ENCODE peak calls at places on chromosomes 4 and X, in five cellular contexts. Z is AG09309, U is fibroblast of lung, N is fibroblast of the aortic adventitia, V is WTC11. M is an unnamed sample.

GRCh38 chr4:47926667-47927258 is 12.4 kb upstream of the NFXL1 start:
- DNase-seq in Z (peak), U (peak), N (peak), V (peak), M (no peak)

GRCh38 chr4:17763931-17764330 is 17.5 kb downstream of the FAM184B start:
- DNase-seq in Z (no peak), U (no peak), N (no peak), V (no peak), M (no peak)

GRCh38 chrX:22164770-22165388 is 107.8 kb upstream of the CBLL2 start:
- DNase-seq in Z (no peak), U (peak), N (peak), V (no peak), M (no peak)

GRCh38 chr4:186857793-186858192 is 134.1 kb upstream of the FAT1 start:
- DNase-seq in Z (no peak), U (no peak), N (no peak), V (no peak), M (no peak)

GRCh38 chr4:94534401-94535312 is 82.9 kb downstream of the PDLIM5 start:
- DNase-seq in Z (no peak), U (no peak), N (no peak), V (no peak), M (no peak)

GRCh38 chr4:123653211-123653610 is 256.6 kb downstream of the SPRY1 start:
- DNase-seq in Z (no peak), U (no peak), N (peak), V (no peak), M (no peak)

GRCh38 chr4:118703118-118703517 is 17.9 kb downstream of the METTL14 start:
- DNase-seq in Z (no peak), U (no peak), N (no peak), V (no peak), M (no peak)

GRCh38 chrX:29940750-29941149 is 274.6 kb upstream of the MAGEB2 start:
- DNase-seq in Z (no peak), U (no peak), N (no peak), V (no peak), M (no peak)

GRCh38 chrX:127305013-127305412 is 485.5 kb downstream of the PRR32 start:
- DNase-seq in Z (no peak), U (no peak), N (no peak), V (no peak), M (no peak)

GRCh38 chrX:115410731-115411435 is 121.4 kb downstream of the LUZP4 start:
- DNase-seq in Z (no peak), U (no peak), N (no peak), V (no peak), M (no peak)

GRCh38 chr4:94516999-94517398 is 65.3 kb downstream of the PDLIM5 start:
- DNase-seq in Z (no peak), U (no peak), N (no peak), V (no peak), M (no peak)

GRCh38 chr4:19831644-19832285 is 419.9 kb upstream of the SLIT2 start:
- DNase-seq in Z (no peak), U (peak), N (peak), V (no peak), M (no peak)

GRCh38 chrX:155148724-155149537 is 67.3 kb upstream of the VBP1 start:
- DNase-seq in Z (no peak), U (peak), N (peak), V (peak), M (no peak)

GRCh38 chr4:54683616-54684346 is 26.0 kb downstream of the KIT start:
- DNase-seq in Z (no peak), U (peak), N (peak), V (peak), M (no peak)

GRCh38 chr4:172177382-172177781 is 364.2 kb downstream of the GALNTL6 start:
- DNase-seq in Z (no peak), U (no peak), N (no peak), V (no peak), M (no peak)

GRCh38 chrX:117835034-117835433 is 281.6 kb downstream of the KLHL13 start:
- DNase-seq in Z (no peak), U (no peak), N (no peak), V (no peak), M (no peak)

GRCh38 chrX:55480390-55481062 is 9.1 kb downstream of the USP51 start:
- DNase-seq in Z (no peak), U (no peak), N (no peak), V (no peak), M (no peak)

GRCh38 chr4:48331577-48332340 is 9.6 kb upstream of the SLAIN2 start:
- DNase-seq in Z (no peak), U (peak), N (peak), V (no peak), M (no peak)

GRCh38 chr4:46656071-46656470 is 253.0 kb downstream of the COX7B2 start:
- DNase-seq in Z (no peak), U (no peak), N (no peak), V (no peak), M (no peak)

GRCh38 chr4:120400441-120400840 is 333.8 kb upstream of the MAD2L1 start:
- DNase-seq in Z (no peak), U (no peak), N (no peak), V (no peak), M (no peak)

DNA sequence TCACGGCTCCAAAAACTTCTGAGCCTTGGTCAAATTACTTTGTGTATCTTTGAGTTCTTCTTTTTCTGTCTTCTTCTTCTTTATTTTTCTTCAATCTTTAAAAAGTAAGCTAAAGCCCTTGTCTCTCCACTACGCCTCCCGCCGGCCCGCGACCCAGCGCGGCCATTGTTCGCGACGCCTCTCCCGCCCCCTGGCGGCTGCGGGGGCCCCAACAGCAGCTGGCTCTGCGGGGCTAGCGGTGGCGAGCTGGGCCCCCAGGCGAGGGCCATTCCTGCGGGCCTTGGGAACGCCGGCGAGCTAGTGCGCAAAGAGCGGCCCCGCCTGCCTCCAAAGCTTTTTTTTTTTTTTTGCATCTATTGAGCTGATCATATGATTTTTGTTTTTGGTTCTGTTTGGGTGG is 119.1 kb downstream of the TGIF2LX start:
- DNase-seq in Z (no peak), U (no peak), N (no peak), V (no peak), M (no peak)
- TF ChIP-seq CTCF in Z (no peak), U (no peak), N (no peak), V (no peak), M (no peak)

GRCh38 chr4:184400375-184400870 is 73.9 kb downstream of the IRF2 start:
- DNase-seq in Z (peak), U (peak), N (peak), V (no peak), M (peak)
- TF ChIP-seq CTCF in Z (peak), U (peak), N (peak), V (no peak), M (peak)

GRCh38 chr4:109801099-109801789 is 555 bp downstream of the CFI start:
- DNase-seq in Z (no peak), U (no peak), N (no peak), V (no peak), M (no peak)

GRCh38 chr4:109809657-109810056 is 5.9 kb upstream of the GAR1 start:
- DNase-seq in Z (no peak), U (no peak), N (no peak), V (no peak), M (no peak)

GRCh38 chr4:109801895-109802319 is at the start of gene CFI:
- DNase-seq in Z (peak), U (peak), N (peak), V (no peak), M (peak)

GRCh38 chr4:109798866-109799265 is 2.9 kb downstream of the CFI start:
- DNase-seq in Z (no peak), U (no peak), N (no peak), V (no peak), M (no peak)

DNA sequence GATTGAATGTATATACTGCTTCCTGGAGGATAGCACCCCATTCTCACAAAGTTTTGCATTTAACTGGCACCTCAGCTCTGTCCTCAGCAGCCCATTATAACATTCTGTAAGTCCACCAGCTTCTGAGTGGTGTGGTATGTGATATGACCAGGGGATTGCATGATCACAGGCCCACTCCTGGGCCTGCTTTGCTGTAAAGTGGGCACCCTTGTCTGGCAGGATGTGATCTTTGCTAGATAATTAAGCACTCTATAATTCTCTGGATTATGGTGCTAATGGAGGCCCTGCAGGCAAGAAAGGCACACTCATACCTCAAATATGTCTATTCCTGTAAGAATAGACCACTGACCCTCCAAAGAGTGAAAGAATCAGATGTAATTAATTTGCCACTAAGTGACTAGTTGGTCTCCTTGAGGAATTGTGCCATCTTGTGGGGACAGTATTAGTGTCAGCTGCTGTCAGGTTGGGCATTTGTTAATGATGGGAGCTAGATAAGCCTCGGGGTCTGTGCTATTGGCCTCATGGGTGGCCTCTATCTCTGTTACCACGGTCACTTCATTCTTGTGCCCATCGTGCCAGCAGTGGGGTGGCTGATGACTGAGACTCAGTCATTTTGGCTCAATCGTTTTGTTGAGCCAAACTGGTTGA is 2.2 kb upstream of the CFI start:
- DNase-seq in Z (peak), U (peak), N (peak), V (peak), M (no peak)
- TF ChIP-seq CTCF in Z (peak), U (peak), N (peak), V (no peak), M (peak)

DNA sequence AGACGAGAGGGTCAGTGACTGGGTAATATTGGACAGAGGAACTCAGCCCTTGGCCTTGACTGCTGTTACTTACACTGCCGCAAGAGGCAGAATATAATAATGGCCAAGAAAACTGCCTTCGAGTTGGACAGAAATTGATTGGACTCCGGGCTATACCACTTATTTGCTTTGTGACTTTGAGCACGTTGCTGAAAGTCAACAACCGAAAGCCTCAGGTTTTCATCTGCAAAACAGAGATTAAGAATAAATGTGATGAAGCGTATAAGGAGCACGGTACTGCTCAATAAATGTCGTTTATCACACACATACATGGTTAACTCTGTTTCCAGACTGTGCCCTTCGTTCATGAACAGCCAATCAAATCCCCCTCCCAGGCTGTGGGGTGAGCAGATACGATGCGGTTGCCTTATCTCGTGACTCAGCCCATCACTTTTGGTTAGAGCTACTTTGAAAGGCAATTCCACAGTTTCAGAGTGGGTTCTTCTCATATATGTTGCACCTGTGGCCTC is 91.6 kb downstream of the TSPAN7 start:
- DNase-seq in Z (no peak), U (no peak), N (no peak), V (no peak), M (no peak)
- TF ChIP-seq CTCF in Z (peak), U (no peak), N (no peak), V (no peak), M (no peak)

DNA sequence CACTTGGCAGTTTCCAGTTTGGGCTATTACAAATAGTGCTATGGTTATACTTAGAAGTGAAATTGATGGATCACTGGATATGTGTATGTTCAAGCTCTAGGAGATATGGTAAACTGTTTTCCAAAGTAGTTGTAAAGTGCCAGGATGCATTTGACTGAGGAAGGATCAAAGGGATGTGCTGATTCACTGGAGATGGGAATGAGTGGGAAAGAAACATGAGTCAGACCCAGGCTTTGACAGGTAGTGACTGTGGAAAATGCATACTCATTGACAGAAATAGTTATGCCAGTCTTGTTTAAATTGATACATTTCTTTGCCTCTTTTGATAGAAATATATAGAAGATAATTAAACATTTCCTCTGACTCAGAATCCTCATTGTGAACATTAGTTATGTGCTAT is 77.9 kb downstream of the CEP135 start:
- DNase-seq in Z (no peak), U (peak), N (peak), V (no peak), M (no peak)
- TF ChIP-seq CTCF in Z (no peak), U (no peak), N (no peak), V (no peak), M (no peak)

GRCh38 chrX:119194631-119195030 is 41.5 kb upstream of the PGRMC1 start:
- DNase-seq in Z (peak), U (peak), N (peak), V (no peak), M (no peak)
- TF ChIP-seq CTCF in Z (no peak), U (no peak), N (peak), V (no peak), M (peak)

GRCh38 chr4:185730849-185731608 is 81.0 kb downstream of the SORBS2 start:
- DNase-seq in Z (no peak), U (peak), N (peak), V (no peak), M (no peak)
- TF ChIP-seq CTCF in Z (no peak), U (no peak), N (peak), V (no peak), M (no peak)

M was measured in AG09319.